ENCODE peak calls at places on chromosomes 12 and 14, in seven cellular contexts. F, L, K, G, W, Q and U are unnamed samples.

GRCh38 chr12:21509768-21510167 is 8.2 kb downstream of the GOLT1B start:
- DNase-seq in F (no peak), L (no peak), K (no peak), G (no peak), W (no peak), Q (no peak), U (no peak)

GRCh38 chr14:50082784-50083466 is 33.4 kb downstream of the VCPKMT start:
- DNase-seq in F (no peak), L (no peak), K (peak), G (peak), W (peak), Q (no peak), U (no peak)

GRCh38 chr12:52687527-52688385 is 7.5 kb upstream of the KRT1 start:
- DNase-seq in F (no peak), L (no peak), K (no peak), G (no peak), W (no peak), Q (no peak), U (no peak)

GRCh38 chr12:87467893-87468292 is 561.3 kb downstream of the C12orf50 start:
- DNase-seq in F (no peak), L (peak), K (no peak), G (no peak), W (no peak), Q (no peak), U (peak)

GRCh38 chr12:79534029-79534867 is 156.5 kb downstream of the PAWR start:
- DNase-seq in F (no peak), L (no peak), K (no peak), G (no peak), W (no peak), Q (no peak), U (no peak)

GRCh38 chr14:63174760-63175191 is 29.5 kb upstream of the RHOJ start:
- DNase-seq in F (peak), L (peak), K (peak), G (no peak), W (no peak), Q (no peak), U (peak)

GRCh38 chr14:29810657-29811056 is 117.0 kb downstream of the PRKD1 start:
- DNase-seq in F (no peak), L (no peak), K (no peak), G (no peak), W (no peak), Q (no peak), U (no peak)

GRCh38 chr12:42180990-42181611 is 36.4 kb upstream of the GXYLT1 start:
- DNase-seq in F (no peak), L (no peak), K (peak), G (no peak), W (no peak), Q (no peak), U (peak)

GRCh38 chr12:106436183-106436582 is 78.6 kb downstream of the POLR3B start:
- DNase-seq in F (no peak), L (peak), K (peak), G (no peak), W (no peak), Q (no peak), U (no peak)

GRCh38 chr14:84792722-84793410 is 737.1 kb upstream of the FLRT2 start:
- DNase-seq in F (no peak), L (no peak), K (no peak), G (no peak), W (no peak), Q (no peak), U (no peak)

GRCh38 chr12:123761841-123762714 is at the start of gene DNAH10:
- DNase-seq in F (peak), L (peak), K (peak), G (peak), W (peak), Q (no peak), U (peak)

GRCh38 chr14:98954347-98955000 is 317.5 kb downstream of the BCL11B start:
- DNase-seq in F (no peak), L (no peak), K (no peak), G (no peak), W (no peak), Q (no peak), U (no peak)

GRCh38 chr12:128784030-128784770 is 39.6 kb downstream of the SLC15A4 start:
- DNase-seq in F (no peak), L (no peak), K (peak), G (no peak), W (no peak), Q (no peak), U (no peak)

GRCh38 chr14:93005838-93006237 is 82.9 kb downstream of the CHGA start:
- DNase-seq in F (no peak), L (no peak), K (no peak), G (no peak), W (no peak), Q (no peak), U (no peak)

GRCh38 chr14:30225171-30225570 is 297.5 kb upstream of the PRKD1 start:
- DNase-seq in F (no peak), L (no peak), K (peak), G (no peak), W (no peak), Q (no peak), U (no peak)

GRCh38 chr12:105107176-105107496 is 395 bp upstream of the WASHC4 start:
- DNase-seq in F (no peak), L (no peak), K (no peak), G (no peak), W (no peak), Q (no peak), U (no peak)

GRCh38 chr12:94225924-94226630 is 77.7 kb downstream of the PLXNC1 start:
- DNase-seq in F (no peak), L (peak), K (no peak), G (no peak), W (no peak), Q (no peak), U (peak)

GRCh38 chr14:104589338-104590195 is 10.0 kb downstream of the C14orf180 start:
- DNase-seq in F (no peak), L (no peak), K (no peak), G (no peak), W (no peak), Q (no peak), U (no peak)

GRCh38 chr14:24072436-24072835 is 1.1 kb downstream of the CPNE6 start:
- DNase-seq in F (no peak), L (no peak), K (no peak), G (no peak), W (no peak), Q (no peak), U (no peak)

GRCh38 chr12:53289891-53290290 is 5.5 kb upstream of the PFDN5 start:
- DNase-seq in F (no peak), L (no peak), K (no peak), G (no peak), W (no peak), Q (no peak), U (no peak)

GRCh38 chr12:91094957-91095356 is 16.3 kb downstream of the LUM start:
- DNase-seq in F (no peak), L (no peak), K (no peak), G (no peak), W (no peak), Q (no peak), U (no peak)

GRCh38 chr12:62290804-62291203 is 30.6 kb downstream of the USP15 start:
- DNase-seq in F (no peak), L (no peak), K (no peak), G (no peak), W (no peak), Q (no peak), U (no peak)

GRCh38 chr12:104957388-104958008 is 592 bp downstream of the SLC41A2 start:
- DNase-seq in F (no peak), L (no peak), K (no peak), G (peak), W (peak), Q (no peak), U (no peak)

GRCh38 chr12:50505386-50505827 is 622 bp downstream of the DIP2B start:
- DNase-seq in F (no peak), L (peak), K (no peak), G (peak), W (peak), Q (no peak), U (peak)

GRCh38 chr12:23843958-23844357 is 105.5 kb downstream of the SOX5 start:
- DNase-seq in F (no peak), L (no peak), K (no peak), G (no peak), W (no peak), Q (no peak), U (no peak)

GRCh38 chr12:53325539-53326061 is 4.2 kb upstream of the AAAS start:
- DNase-seq in F (peak), L (peak), K (no peak), G (peak), W (peak), Q (no peak), U (peak)

GRCh38 chr14:84591827-84592540 is 938.0 kb upstream of the FLRT2 start:
- DNase-seq in F (no peak), L (no peak), K (peak), G (no peak), W (no peak), Q (no peak), U (no peak)

GRCh38 chr12:96585977-96586376 is 96.6 kb downstream of the CFAP54 start:
- DNase-seq in F (no peak), L (no peak), K (no peak), G (no peak), W (no peak), Q (no peak), U (no peak)

GRCh38 chr12:75488553-75488952 is 8.0 kb downstream of the GLIPR1 start:
- DNase-seq in F (no peak), L (peak), K (peak), G (no peak), W (no peak), Q (no peak), U (peak)

GRCh38 chr14:104965561-104966231 is 12.5 kb downstream of the AHNAK2 start:
- DNase-seq in F (no peak), L (no peak), K (no peak), G (no peak), W (no peak), Q (no peak), U (no peak)

GRCh38 chr12:96121271-96121711 is 72.9 kb upstream of the ELK3 start:
- DNase-seq in F (no peak), L (no peak), K (peak), G (no peak), W (no peak), Q (no peak), U (no peak)